ENCODE peak calls at places on chromosomes 6 and 20, in seven cellular contexts. E is SK-N-SH; M is H1; U is RWPE2; A is stimulated activated CD8-positive, alpha-beta memory T cell treated with anti-CD3 and anti-CD28 coated beads, Interleukin-12 subunit alpha, Interleukin-12 subunit beta, amount 100 ng/mL, for 4 hours; J is T-cell; I is NCI-H446. S is an unnamed sample.

GRCh38 chr6:134593887-134594286 is 276.0 kb upstream of the SGK1 start:
- DNase-seq in A (no peak), U (no peak), M (no peak), I (no peak), J (no peak), E (no peak), S (no peak)

GRCh38 chr20:11849270-11849920 is 68.3 kb upstream of the BTBD3 start:
- DNase-seq in U (no peak), A (no peak), M (no peak), J (no peak), I (no peak), E (no peak), S (no peak)

GRCh38 chr6:110520992-110521543 is 44.7 kb upstream of the SLC22A16 start:
- DNase-seq in E (no peak), I (no peak), J (no peak), U (no peak), A (no peak), M (no peak), S (no peak)

GRCh38 chr6:10316327-10316726 is 98.5 kb downstream of the TFAP2A start:
- DNase-seq in E (no peak), A (no peak), U (peak), M (no peak), I (no peak), J (no peak), S (no peak)

GRCh38 chr6:80134065-80134464 is 27.6 kb downstream of the BCKDHB start:
- DNase-seq in M (no peak), E (no peak), I (no peak), A (no peak), J (no peak), U (no peak), S (no peak)

GRCh38 chr6:29747688-29748250 is 24.5 kb downstream of the HLA-F start:
- DNase-seq in U (no peak), M (no peak), E (peak), A (no peak), I (no peak), J (no peak), S (no peak)

GRCh38 chr20:48723308-48724264 is 104.2 kb downstream of the PREX1 start:
- DNase-seq in A (no peak), E (no peak), J (no peak), U (peak), M (no peak), I (no peak), S (peak)

GRCh38 chr6:3357669-3358068 is 98.9 kb downstream of the PSMG4 start:
- DNase-seq in A (no peak), M (no peak), U (no peak), I (no peak), J (no peak), E (no peak), S (no peak)

GRCh38 chr6:5752282-5752681 is 254.4 kb downstream of the NRN1 start:
- DNase-seq in M (no peak), J (no peak), E (no peak), A (no peak), U (no peak), I (no peak), S (no peak)

GRCh38 chr6:143449082-143449481 is 1.4 kb downstream of the ADAT2 start:
- DNase-seq in E (no peak), J (no peak), A (no peak), M (no peak), U (no peak), I (no peak), S (no peak)

GRCh38 chr6:7078856-7079255 is 28.9 kb upstream of the RREB1 start:
- DNase-seq in U (no peak), A (no peak), J (no peak), I (no peak), E (no peak), M (no peak), S (no peak)

GRCh38 chr6:1678966-1679690 is 69.4 kb downstream of the FOXC1 start:
- DNase-seq in A (no peak), U (no peak), M (no peak), J (no peak), E (no peak), I (peak), S (no peak)

GRCh38 chr6:54252496-54252895 is 55.7 kb upstream of the TINAG start:
- DNase-seq in E (no peak), A (no peak), J (no peak), M (no peak), U (no peak), I (no peak), S (no peak)

GRCh38 chr6:148166339-148166949 is 176.2 kb upstream of the SASH1 start:
- DNase-seq in I (no peak), A (no peak), U (no peak), J (no peak), E (peak), M (no peak), S (no peak)

GRCh38 chr6:13539572-13539971 is 34.8 kb upstream of the SIRT5 start:
- DNase-seq in J (no peak), A (no peak), E (no peak), U (no peak), I (no peak), M (no peak), S (no peak)

GRCh38 chr6:165725201-165725600 is 62.2 kb upstream of the PDE10A start:
- DNase-seq in M (no peak), I (no peak), J (no peak), E (no peak), U (no peak), A (no peak), S (no peak)

GRCh38 chr6:7106215-7106751 is 1.5 kb upstream of the RREB1 start:
- DNase-seq in J (no peak), M (no peak), A (no peak), E (no peak), U (no peak), I (no peak), S (no peak)

GRCh38 chr20:63082308-63082938 is 75.7 kb upstream of the BHLHE23 start:
- DNase-seq in U (peak), E (no peak), M (peak), I (no peak), A (no peak), J (peak), S (peak)

GRCh38 chr6:2477723-2478122 is 232.3 kb upstream of the GMDS start:
- DNase-seq in U (no peak), E (no peak), A (no peak), I (no peak), J (no peak), M (no peak), S (no peak)

GRCh38 chr6:162123797-162124196 is 603.8 kb downstream of the PRKN start:
- DNase-seq in E (peak), J (no peak), M (no peak), A (no peak), I (no peak), U (no peak), S (no peak)

GRCh38 chr6:126983779-126984178 is 134.7 kb upstream of the RSPO3 start:
- DNase-seq in J (no peak), U (no peak), A (no peak), I (no peak), E (no peak), M (peak), S (no peak)

GRCh38 chr6:136280032-136280609 is 9.5 kb downstream of the BCLAF1 start:
- DNase-seq in E (no peak), U (no peak), M (no peak), A (no peak), I (no peak), J (no peak), S (no peak)

GRCh38 chr6:154984146-154984545 is 11.0 kb upstream of the TIAM2 start:
- DNase-seq in J (no peak), M (no peak), I (no peak), A (no peak), U (no peak), E (no peak), S (no peak)

GRCh38 chr20:37425103-37425625 is 79.2 kb downstream of the SRC start:
- DNase-seq in U (peak), J (no peak), A (no peak), M (no peak), I (no peak), E (no peak), S (no peak)

GRCh38 chr6:44700422-44700821 is 312.9 kb downstream of the CDC5L start:
- DNase-seq in E (no peak), J (no peak), A (no peak), I (no peak), M (no peak), U (no peak), S (no peak)

GRCh38 chr20:62307226-62308101 is 4.7 kb downstream of the ADRM1 start:
- DNase-seq in U (peak), M (no peak), J (no peak), I (no peak), A (no peak), E (no peak), S (no peak)